ENCODE peak calls at places on chromosomes 7 and 10, in nine cellular contexts. V, S, N, D, J, X, A, Q and G are unnamed samples.

GRCh38 chr10:33334170-33334838 is at the start of gene NRP1:
- DNase-seq in N (no peak), J (no peak), A (no peak), S (no peak), Q (peak), X (peak), V (peak), D (no peak), G (no peak)

GRCh38 chr10:115093286-115093775 is at the start of gene ATRNL1:
- DNase-seq in N (no peak), Q (peak), S (no peak), J (peak), A (no peak), D (peak), X (peak), V (no peak), G (no peak)

GRCh38 chr7:3937146-3937545 is 636.1 kb downstream of the SDK1 start:
- DNase-seq in A (no peak), X (no peak), J (no peak), V (no peak), D (no peak), N (no peak), S (no peak), Q (no peak), G (no peak)

GRCh38 chr7:69770613-69771012 is 172.3 kb downstream of the AUTS2 start:
- DNase-seq in A (no peak), N (no peak), D (no peak), S (peak), V (no peak), Q (no peak), J (no peak), X (no peak), G (no peak)

GRCh38 chr7:107122483-107122882 is 46.3 kb upstream of the HBP1 start:
- DNase-seq in A (peak), D (peak), N (no peak), S (no peak), V (no peak), Q (no peak), J (no peak), X (peak), G (no peak)

GRCh38 chr10:50809596-50809995 is 69.9 kb downstream of the ASAH2B start:
- DNase-seq in J (no peak), N (no peak), V (no peak), Q (no peak), A (peak), D (no peak), S (no peak), X (peak), G (no peak)

GRCh38 chr7:33773053-33773452 is 132.3 kb upstream of the BMPER start:
- DNase-seq in X (peak), S (no peak), V (no peak), D (peak), N (no peak), Q (no peak), A (peak), J (no peak), G (no peak)

GRCh38 chr7:97024209-97025129 is at the start of gene DLX5:
- DNase-seq in X (peak), J (no peak), S (no peak), A (peak), Q (no peak), N (no peak), D (peak), V (no peak), G (no peak)

GRCh38 chr10:79979310-79979972 is 30.5 kb upstream of the SFTPD start:
- DNase-seq in D (no peak), Q (peak), V (no peak), N (no peak), A (no peak), J (no peak), X (no peak), S (no peak), G (no peak)

GRCh38 chr10:75546004-75546403 is 114.6 kb downstream of the LRMDA start:
- DNase-seq in A (no peak), J (no peak), N (no peak), V (no peak), D (no peak), X (no peak), S (no peak), Q (no peak), G (no peak)

GRCh38 chr10:82742478-82742877 is 867.5 kb downstream of the NRG3 start:
- DNase-seq in V (no peak), J (no peak), N (no peak), D (peak), A (peak), S (no peak), Q (no peak), X (peak), G (no peak)

GRCh38 chr10:77456414-77456813 is 181.2 kb downstream of the KCNMA1 start:
- DNase-seq in N (no peak), Q (no peak), D (no peak), S (no peak), A (no peak), V (peak), X (no peak), J (no peak), G (no peak)

GRCh38 chr7:55569797-55570196 is 2.5 kb downstream of the VOPP1 start:
- DNase-seq in N (no peak), A (no peak), D (no peak), J (no peak), Q (no peak), V (no peak), S (peak), X (no peak), G (peak)